ENCODE peak calls at places on chromosomes 6 and 20, in five cellular contexts. One of them, this sample, is unnamed.

GRCh38 chr20:63619086-63619485 is 7.8 kb downstream of the GMEB2 start:
- DNase-seq in activated naive CD8-positive, alpha-beta T cell treated with anti-CD3 and anti-CD28 coated beads, Interleukin-2, amount 50 U/mL, for 24 hours: no peak
- DNase-seq in stimulated activated CD4-positive, alpha-beta T cell treated with anti-CD3 and anti-CD28 coated beads, TNF-alpha, amount 100 ng/mL, for 1 hour: no peak
- DNase-seq in AG08395: no peak
- DNase-seq in naive thymus-derived CD4-positive, alpha-beta T cell: no peak
- DNase-seq in this sample: no peak

GRCh38 chr6:41712651-41713103 is 22.7 kb downstream of the TFEB start:
- DNase-seq in activated naive CD8-positive, alpha-beta T cell treated with anti-CD3 and anti-CD28 coated beads, Interleukin-2, amount 50 U/mL, for 24 hours: no peak
- DNase-seq in stimulated activated CD4-positive, alpha-beta T cell treated with anti-CD3 and anti-CD28 coated beads, TNF-alpha, amount 100 ng/mL, for 1 hour: no peak
- DNase-seq in AG08395: peak
- DNase-seq in naive thymus-derived CD4-positive, alpha-beta T cell: no peak
- DNase-seq in this sample: no peak

GRCh38 chr6:22681761-22682160 is 112.4 kb downstream of the HDGFL1 start:
- DNase-seq in activated naive CD8-positive, alpha-beta T cell treated with anti-CD3 and anti-CD28 coated beads, Interleukin-2, amount 50 U/mL, for 24 hours: no peak
- DNase-seq in stimulated activated CD4-positive, alpha-beta T cell treated with anti-CD3 and anti-CD28 coated beads, TNF-alpha, amount 100 ng/mL, for 1 hour: no peak
- DNase-seq in AG08395: no peak
- DNase-seq in naive thymus-derived CD4-positive, alpha-beta T cell: no peak
- DNase-seq in this sample: no peak

GRCh38 chr6:11490996-11491395 is 46.6 kb upstream of the TMEM170B start:
- DNase-seq in activated naive CD8-positive, alpha-beta T cell treated with anti-CD3 and anti-CD28 coated beads, Interleukin-2, amount 50 U/mL, for 24 hours: no peak
- DNase-seq in stimulated activated CD4-positive, alpha-beta T cell treated with anti-CD3 and anti-CD28 coated beads, TNF-alpha, amount 100 ng/mL, for 1 hour: no peak
- DNase-seq in AG08395: no peak
- DNase-seq in naive thymus-derived CD4-positive, alpha-beta T cell: no peak
- DNase-seq in this sample: no peak

GRCh38 chr6:31246051-31246495 is 25.8 kb downstream of the HLA-C start:
- DNase-seq in activated naive CD8-positive, alpha-beta T cell treated with anti-CD3 and anti-CD28 coated beads, Interleukin-2, amount 50 U/mL, for 24 hours: no peak
- DNase-seq in stimulated activated CD4-positive, alpha-beta T cell treated with anti-CD3 and anti-CD28 coated beads, TNF-alpha, amount 100 ng/mL, for 1 hour: no peak
- DNase-seq in AG08395: peak
- DNase-seq in naive thymus-derived CD4-positive, alpha-beta T cell: no peak
- DNase-seq in this sample: no peak

GRCh38 chr20:56422131-56422823 is 10.2 kb downstream of the CASS4 start:
- DNase-seq in activated naive CD8-positive, alpha-beta T cell treated with anti-CD3 and anti-CD28 coated beads, Interleukin-2, amount 50 U/mL, for 24 hours: no peak
- DNase-seq in stimulated activated CD4-positive, alpha-beta T cell treated with anti-CD3 and anti-CD28 coated beads, TNF-alpha, amount 100 ng/mL, for 1 hour: no peak
- DNase-seq in AG08395: peak
- DNase-seq in naive thymus-derived CD4-positive, alpha-beta T cell: no peak
- DNase-seq in this sample: no peak

GRCh38 chr6:24536466-24536865 is 41.7 kb downstream of the ALDH5A1 start:
- DNase-seq in activated naive CD8-positive, alpha-beta T cell treated with anti-CD3 and anti-CD28 coated beads, Interleukin-2, amount 50 U/mL, for 24 hours: no peak
- DNase-seq in stimulated activated CD4-positive, alpha-beta T cell treated with anti-CD3 and anti-CD28 coated beads, TNF-alpha, amount 100 ng/mL, for 1 hour: no peak
- DNase-seq in AG08395: no peak
- DNase-seq in naive thymus-derived CD4-positive, alpha-beta T cell: no peak
- DNase-seq in this sample: no peak

GRCh38 chr20:14717124-14718004 is 380.0 kb upstream of the FLRT3 start:
- DNase-seq in activated naive CD8-positive, alpha-beta T cell treated with anti-CD3 and anti-CD28 coated beads, Interleukin-2, amount 50 U/mL, for 24 hours: no peak
- DNase-seq in stimulated activated CD4-positive, alpha-beta T cell treated with anti-CD3 and anti-CD28 coated beads, TNF-alpha, amount 100 ng/mL, for 1 hour: no peak
- DNase-seq in AG08395: no peak
- DNase-seq in naive thymus-derived CD4-positive, alpha-beta T cell: no peak
- DNase-seq in this sample: no peak

GRCh38 chr6:133312006-133312405 is 70.8 kb downstream of the EYA4 start:
- DNase-seq in activated naive CD8-positive, alpha-beta T cell treated with anti-CD3 and anti-CD28 coated beads, Interleukin-2, amount 50 U/mL, for 24 hours: no peak
- DNase-seq in stimulated activated CD4-positive, alpha-beta T cell treated with anti-CD3 and anti-CD28 coated beads, TNF-alpha, amount 100 ng/mL, for 1 hour: no peak
- DNase-seq in AG08395: no peak
- DNase-seq in naive thymus-derived CD4-positive, alpha-beta T cell: no peak
- DNase-seq in this sample: no peak

GRCh38 chr6:166497087-166497899 is 89.2 kb downstream of the RAMACL start:
- DNase-seq in activated naive CD8-positive, alpha-beta T cell treated with anti-CD3 and anti-CD28 coated beads, Interleukin-2, amount 50 U/mL, for 24 hours: no peak
- DNase-seq in stimulated activated CD4-positive, alpha-beta T cell treated with anti-CD3 and anti-CD28 coated beads, TNF-alpha, amount 100 ng/mL, for 1 hour: no peak
- DNase-seq in AG08395: no peak
- DNase-seq in naive thymus-derived CD4-positive, alpha-beta T cell: no peak
- DNase-seq in this sample: no peak

GRCh38 chr6:44642870-44643522 is 255.5 kb downstream of the CDC5L start:
- DNase-seq in activated naive CD8-positive, alpha-beta T cell treated with anti-CD3 and anti-CD28 coated beads, Interleukin-2, amount 50 U/mL, for 24 hours: peak
- DNase-seq in stimulated activated CD4-positive, alpha-beta T cell treated with anti-CD3 and anti-CD28 coated beads, TNF-alpha, amount 100 ng/mL, for 1 hour: no peak
- DNase-seq in AG08395: no peak
- DNase-seq in naive thymus-derived CD4-positive, alpha-beta T cell: peak
- DNase-seq in this sample: no peak

GRCh38 chr6:15025416-15025815 is 220.5 kb upstream of the JARID2 start:
- DNase-seq in activated naive CD8-positive, alpha-beta T cell treated with anti-CD3 and anti-CD28 coated beads, Interleukin-2, amount 50 U/mL, for 24 hours: no peak
- DNase-seq in stimulated activated CD4-positive, alpha-beta T cell treated with anti-CD3 and anti-CD28 coated beads, TNF-alpha, amount 100 ng/mL, for 1 hour: no peak
- DNase-seq in AG08395: peak
- DNase-seq in naive thymus-derived CD4-positive, alpha-beta T cell: no peak
- DNase-seq in this sample: no peak

GRCh38 chr6:83707829-83708545 is 914 bp downstream of the SNAP91 start:
- DNase-seq in activated naive CD8-positive, alpha-beta T cell treated with anti-CD3 and anti-CD28 coated beads, Interleukin-2, amount 50 U/mL, for 24 hours: no peak
- DNase-seq in stimulated activated CD4-positive, alpha-beta T cell treated with anti-CD3 and anti-CD28 coated beads, TNF-alpha, amount 100 ng/mL, for 1 hour: no peak
- DNase-seq in AG08395: peak
- DNase-seq in naive thymus-derived CD4-positive, alpha-beta T cell: no peak
- DNase-seq in this sample: no peak

GRCh38 chr20:5069141-5069806 is 50.5 kb downstream of the PCNA start:
- DNase-seq in activated naive CD8-positive, alpha-beta T cell treated with anti-CD3 and anti-CD28 coated beads, Interleukin-2, amount 50 U/mL, for 24 hours: no peak
- DNase-seq in stimulated activated CD4-positive, alpha-beta T cell treated with anti-CD3 and anti-CD28 coated beads, TNF-alpha, amount 100 ng/mL, for 1 hour: no peak
- DNase-seq in AG08395: no peak
- DNase-seq in naive thymus-derived CD4-positive, alpha-beta T cell: no peak
- DNase-seq in this sample: no peak